ENCODE peak calls at places on chromosomes 3 and 15, in eight cellular contexts. Q is CD4-positive, alpha-beta T cell; B is activated CD4-positive, CD25-positive, alpha-beta regulatory T cell treated with anti-CD3 and anti-CD28 coated beads, Interleukin-2, amount 50 U/mL, for 16 hours; K is skeletal muscle cell; A is 8988T; X is NCI-H1417; N is NCI-H748 treated with DMSO at 0.1 percent for 48 hours; R is amniotic stem cell. P is an unnamed sample.

GRCh38 chr3:62679988-62680387 is 195.2 kb downstream of the CADPS start:
- DNase-seq in Q (no peak), B (no peak), K (no peak), A (no peak), X (no peak), N (no peak), R (no peak), P (no peak)

GRCh38 chr3:171169866-171170265 is 143.3 kb upstream of the SLC2A2 start:
- DNase-seq in Q (no peak), B (no peak), K (no peak), A (no peak), X (peak), N (no peak), R (no peak), P (no peak)

GRCh38 chr15:34644061-34644460 is 60.6 kb upstream of the GOLGA8B start:
- DNase-seq in Q (no peak), B (no peak), K (peak), A (no peak), X (no peak), N (no peak), R (peak), P (no peak)

GRCh38 chr15:57017024-57017423 is 98.6 kb downstream of the TCF12 start:
- DNase-seq in Q (no peak), B (no peak), K (no peak), A (no peak), X (no peak), N (no peak), R (no peak), P (no peak)

GRCh38 chr3:151859125-151859741 is 14.2 kb upstream of the SUCNR1 start:
- DNase-seq in Q (no peak), B (no peak), K (no peak), A (no peak), X (no peak), N (no peak), R (no peak), P (no peak)

GRCh38 chr15:39287322-39288195 is 293.3 kb upstream of the THBS1 start:
- DNase-seq in Q (no peak), B (no peak), K (no peak), A (no peak), X (no peak), N (no peak), R (no peak), P (no peak)

GRCh38 chr3:101574388-101575156 is 592 bp downstream of the PCNP start:
- DNase-seq in Q (peak), B (no peak), K (no peak), A (no peak), X (peak), N (peak), R (no peak), P (no peak)

GRCh38 chr3:41188291-41188690 is 11.0 kb upstream of the CTNNB1 start:
- DNase-seq in Q (no peak), B (no peak), K (no peak), A (no peak), X (no peak), N (no peak), R (no peak), P (no peak)

GRCh38 chr3:48157950-48158376 is 30.3 kb downstream of the CDC25A start:
- DNase-seq in Q (peak), B (no peak), K (peak), A (no peak), X (no peak), N (peak), R (no peak), P (no peak)

GRCh38 chr3:125319765-125320164 is 55.4 kb downstream of the ZNF148 start:
- DNase-seq in Q (no peak), B (no peak), K (no peak), A (no peak), X (no peak), N (no peak), R (no peak), P (no peak)

GRCh38 chr15:48547305-48547704 is 98.2 kb downstream of the FBN1 start:
- DNase-seq in Q (no peak), B (no peak), K (peak), A (no peak), X (no peak), N (no peak), R (no peak), P (no peak)

GRCh38 chr3:136070334-136070733 is 104.8 kb downstream of the PPP2R3A start:
- DNase-seq in Q (no peak), B (no peak), K (peak), A (no peak), X (no peak), N (no peak), R (peak), P (no peak)

GRCh38 chr3:121072128-121072527 is 164.1 kb downstream of the STXBP5L start:
- DNase-seq in Q (no peak), B (no peak), K (no peak), A (no peak), X (no peak), N (no peak), R (no peak), P (no peak)

GRCh38 chr15:99981223-99981647 is 248.0 kb upstream of the LYSMD4 start:
- DNase-seq in Q (no peak), B (no peak), K (no peak), A (no peak), X (no peak), N (no peak), R (no peak), P (no peak)

GRCh38 chr15:78162038-78162437 is 12.9 kb downstream of the IDH3A start:
- DNase-seq in Q (peak), B (no peak), K (no peak), A (no peak), X (no peak), N (no peak), R (no peak), P (peak)

GRCh38 chr3:196793224-196793623 is 53.6 kb downstream of the PAK2 start:
- DNase-seq in Q (no peak), B (no peak), K (peak), A (peak), X (no peak), N (no peak), R (peak), P (no peak)

GRCh38 chr3:41199866-41200668 is 762 bp downstream of the CTNNB1 start:
- DNase-seq in Q (peak), B (peak), K (no peak), A (peak), X (peak), N (peak), R (no peak), P (peak)

GRCh38 chr3:188583476-188584161 is 429.7 kb downstream of the LPP start:
- DNase-seq in Q (no peak), B (no peak), K (no peak), A (no peak), X (no peak), N (no peak), R (no peak), P (no peak)

GRCh38 chr3:156307704-156308103 is 187.3 kb downstream of the KCNAB1 start:
- DNase-seq in Q (no peak), B (no peak), K (no peak), A (no peak), X (no peak), N (no peak), R (peak), P (no peak)

GRCh38 chr3:50194903-50195500 is 3.6 kb downstream of the GNAT1 start:
- DNase-seq in Q (peak), B (no peak), K (no peak), A (peak), X (no peak), N (no peak), R (no peak), P (no peak)

GRCh38 chr3:10300087-10300486 is 7.3 kb upstream of the GHRL start:
- DNase-seq in Q (no peak), B (no peak), K (no peak), A (no peak), X (no peak), N (no peak), R (no peak), P (no peak)

GRCh38 chr15:45640610-45641009 is 5.8 kb downstream of the SQOR start:
- DNase-seq in Q (no peak), B (no peak), K (peak), A (no peak), X (no peak), N (no peak), R (peak), P (no peak)

GRCh38 chr3:126467611-126467955 is 8.1 kb downstream of the ZXDC start:
- DNase-seq in Q (no peak), B (no peak), K (no peak), A (no peak), X (no peak), N (no peak), R (no peak), P (no peak)

GRCh38 chr3:39226106-39226741 is 33.8 kb upstream of the XIRP1 start:
- DNase-seq in Q (no peak), B (no peak), K (no peak), A (no peak), X (no peak), N (no peak), R (no peak), P (no peak)

GRCh38 chr3:15405448-15406050 is 21.8 kb downstream of the METTL6 start:
- DNase-seq in Q (no peak), B (no peak), K (peak), A (peak), X (peak), N (peak), R (peak), P (no peak)

P was measured in T-helper 22 cell.